ENCODE peak calls at places on chromosomes 4 and X, in six cellular contexts. One of them, this sample, is unnamed.
A peak's percentile ranks its signal among the peaks of the same experiment; 100 is the strongest.

GRCh38 chr4:106019771-106020170 is 124.5 kb downstream of the NPNT start:
- DNase-seq in NCI-H510A treated with DMSO at 0.1 percent for 48 hours: no peak
- DNase-seq in CD8-positive, alpha-beta memory T cell: no peak
- DNase-seq in ovary: no peak
- DNase-seq in left ventricle myocardium inferior: no peak
- DNase-seq in activated T-helper 1 cell treated with Interleukin-2 at 50 U/mL for 16 hours: no peak
- DNase-seq in this sample: peak; percentile 37

GRCh38 chr4:187393546-187394344 is 601.8 kb upstream of the ZFP42 start:
- DNase-seq in left ventricle myocardium inferior: no peak
- DNase-seq in CD8-positive, alpha-beta memory T cell: no peak
- DNase-seq in ovary: no peak
- DNase-seq in activated T-helper 1 cell treated with Interleukin-2 at 50 U/mL for 16 hours: no peak
- DNase-seq in NCI-H510A treated with DMSO at 0.1 percent for 48 hours: no peak
- DNase-seq in this sample: no peak

GRCh38 chrX:70998402-70999027 is 67.6 kb upstream of the SLC7A3 start:
- DNase-seq in CD8-positive, alpha-beta memory T cell: no peak
- DNase-seq in NCI-H510A treated with DMSO at 0.1 percent for 48 hours: no peak
- DNase-seq in activated T-helper 1 cell treated with Interleukin-2 at 50 U/mL for 16 hours: no peak
- DNase-seq in left ventricle myocardium inferior: no peak
- DNase-seq in ovary: peak; percentile 41
- DNase-seq in this sample: no peak

GRCh38 chrX:40176256-40176978 is 78.7 kb upstream of the BCOR start:
- DNase-seq in activated T-helper 1 cell treated with Interleukin-2 at 50 U/mL for 16 hours: peak; percentile 67
- DNase-seq in left ventricle myocardium inferior: peak; percentile 76
- DNase-seq in ovary: peak; percentile 70
- DNase-seq in NCI-H510A treated with DMSO at 0.1 percent for 48 hours: no peak
- DNase-seq in CD8-positive, alpha-beta memory T cell: peak; percentile 86
- DNase-seq in this sample: no peak

GRCh38 chrX:134600714-134601113 is 57.6 kb downstream of the PLAC1 start:
- DNase-seq in CD8-positive, alpha-beta memory T cell: no peak
- DNase-seq in NCI-H510A treated with DMSO at 0.1 percent for 48 hours: no peak
- DNase-seq in ovary: no peak
- DNase-seq in activated T-helper 1 cell treated with Interleukin-2 at 50 U/mL for 16 hours: no peak
- DNase-seq in left ventricle myocardium inferior: no peak
- DNase-seq in this sample: no peak

GRCh38 chrX:151776113-151776790 is 41.7 kb downstream of the CNGA2 start:
- DNase-seq in left ventricle myocardium inferior: peak; percentile 18
- DNase-seq in ovary: no peak
- DNase-seq in CD8-positive, alpha-beta memory T cell: no peak
- DNase-seq in activated T-helper 1 cell treated with Interleukin-2 at 50 U/mL for 16 hours: no peak
- DNase-seq in NCI-H510A treated with DMSO at 0.1 percent for 48 hours: no peak
- DNase-seq in this sample: no peak

GRCh38 chr4:23333556-23333945 is 556.3 kb downstream of the PPARGC1A start:
- DNase-seq in left ventricle myocardium inferior: no peak
- DNase-seq in NCI-H510A treated with DMSO at 0.1 percent for 48 hours: peak; percentile 46
- DNase-seq in ovary: no peak
- DNase-seq in activated T-helper 1 cell treated with Interleukin-2 at 50 U/mL for 16 hours: no peak
- DNase-seq in CD8-positive, alpha-beta memory T cell: no peak
- DNase-seq in this sample: no peak

GRCh38 chrX:24243692-24244091 is 70.2 kb downstream of the SUPT20HL2 start:
- DNase-seq in activated T-helper 1 cell treated with Interleukin-2 at 50 U/mL for 16 hours: no peak
- DNase-seq in CD8-positive, alpha-beta memory T cell: no peak
- DNase-seq in ovary: no peak
- DNase-seq in left ventricle myocardium inferior: no peak
- DNase-seq in NCI-H510A treated with DMSO at 0.1 percent for 48 hours: no peak
- DNase-seq in this sample: peak; percentile 19

GRCh38 chrX:1657367-1658082 is 42.7 kb downstream of the ASMT start:
- DNase-seq in CD8-positive, alpha-beta memory T cell: peak; percentile 15
- DNase-seq in activated T-helper 1 cell treated with Interleukin-2 at 50 U/mL for 16 hours: peak; percentile 18
- DNase-seq in left ventricle myocardium inferior: no peak
- DNase-seq in NCI-H510A treated with DMSO at 0.1 percent for 48 hours: peak; percentile 59
- DNase-seq in ovary: no peak
- DNase-seq in this sample: no peak

GRCh38 chrX:115560211-115560977 is 580 bp upstream of the PLS3 start:
- DNase-seq in NCI-H510A treated with DMSO at 0.1 percent for 48 hours: peak; percentile 70
- DNase-seq in CD8-positive, alpha-beta memory T cell: no peak
- DNase-seq in ovary: no peak
- DNase-seq in activated T-helper 1 cell treated with Interleukin-2 at 50 U/mL for 16 hours: no peak
- DNase-seq in left ventricle myocardium inferior: no peak
- DNase-seq in this sample: no peak

GRCh38 chr4:145740796-145741195 is 60.9 kb downstream of the C4orf51 start:
- DNase-seq in NCI-H510A treated with DMSO at 0.1 percent for 48 hours: no peak
- DNase-seq in CD8-positive, alpha-beta memory T cell: no peak
- DNase-seq in ovary: no peak
- DNase-seq in activated T-helper 1 cell treated with Interleukin-2 at 50 U/mL for 16 hours: no peak
- DNase-seq in left ventricle myocardium inferior: no peak
- DNase-seq in this sample: no peak

GRCh38 chrX:39875834-39876625 is 221.7 kb downstream of the BCOR start:
- DNase-seq in ovary: no peak
- DNase-seq in NCI-H510A treated with DMSO at 0.1 percent for 48 hours: no peak
- DNase-seq in left ventricle myocardium inferior: no peak
- DNase-seq in activated T-helper 1 cell treated with Interleukin-2 at 50 U/mL for 16 hours: no peak
- DNase-seq in CD8-positive, alpha-beta memory T cell: no peak
- DNase-seq in this sample: no peak

GRCh38 chrX:78555401-78555980 is 103.6 kb downstream of the RTL3 start:
- DNase-seq in NCI-H510A treated with DMSO at 0.1 percent for 48 hours: no peak
- DNase-seq in ovary: no peak
- DNase-seq in activated T-helper 1 cell treated with Interleukin-2 at 50 U/mL for 16 hours: no peak
- DNase-seq in left ventricle myocardium inferior: no peak
- DNase-seq in CD8-positive, alpha-beta memory T cell: peak; percentile 16
- DNase-seq in this sample: no peak

GRCh38 chr4:6633091-6633906 is 7.2 kb upstream of the MRFAP1 start:
- DNase-seq in NCI-H510A treated with DMSO at 0.1 percent for 48 hours: peak; percentile 35
- DNase-seq in ovary: no peak
- DNase-seq in left ventricle myocardium inferior: no peak
- DNase-seq in activated T-helper 1 cell treated with Interleukin-2 at 50 U/mL for 16 hours: no peak
- DNase-seq in CD8-positive, alpha-beta memory T cell: no peak
- DNase-seq in this sample: no peak

GRCh38 chr4:19300213-19300612 is 951.5 kb upstream of the SLIT2 start:
- DNase-seq in left ventricle myocardium inferior: no peak
- DNase-seq in NCI-H510A treated with DMSO at 0.1 percent for 48 hours: no peak
- DNase-seq in CD8-positive, alpha-beta memory T cell: no peak
- DNase-seq in activated T-helper 1 cell treated with Interleukin-2 at 50 U/mL for 16 hours: no peak
- DNase-seq in ovary: no peak
- DNase-seq in this sample: no peak

GRCh38 chrX:77668391-77669237 is 117.4 kb downstream of the ATRX start:
- DNase-seq in CD8-positive, alpha-beta memory T cell: no peak
- DNase-seq in NCI-H510A treated with DMSO at 0.1 percent for 48 hours: no peak
- DNase-seq in ovary: no peak
- DNase-seq in left ventricle myocardium inferior: no peak
- DNase-seq in activated T-helper 1 cell treated with Interleukin-2 at 50 U/mL for 16 hours: no peak
- DNase-seq in this sample: no peak

GRCh38 chr4:21512351-21512750 is 436.2 kb downstream of the KCNIP4 start:
- DNase-seq in CD8-positive, alpha-beta memory T cell: no peak
- DNase-seq in NCI-H510A treated with DMSO at 0.1 percent for 48 hours: peak; percentile 1
- DNase-seq in left ventricle myocardium inferior: no peak
- DNase-seq in ovary: no peak
- DNase-seq in activated T-helper 1 cell treated with Interleukin-2 at 50 U/mL for 16 hours: no peak
- DNase-seq in this sample: peak; percentile 13

GRCh38 chr4:1582227-1582626 is 101.9 kb downstream of the FAM53A start:
- DNase-seq in ovary: peak; percentile 34
- DNase-seq in activated T-helper 1 cell treated with Interleukin-2 at 50 U/mL for 16 hours: no peak
- DNase-seq in NCI-H510A treated with DMSO at 0.1 percent for 48 hours: no peak
- DNase-seq in left ventricle myocardium inferior: peak; percentile 37
- DNase-seq in CD8-positive, alpha-beta memory T cell: no peak
- DNase-seq in this sample: no peak

GRCh38 chr4:6682862-6683590 is 10.7 kb upstream of the S100P start:
- DNase-seq in activated T-helper 1 cell treated with Interleukin-2 at 50 U/mL for 16 hours: no peak
- DNase-seq in NCI-H510A treated with DMSO at 0.1 percent for 48 hours: no peak
- DNase-seq in ovary: no peak
- DNase-seq in CD8-positive, alpha-beta memory T cell: no peak
- DNase-seq in left ventricle myocardium inferior: no peak
- DNase-seq in this sample: no peak

GRCh38 chr4:169640261-169640880 is 20.0 kb downstream of the CLCN3 start:
- DNase-seq in CD8-positive, alpha-beta memory T cell: no peak
- DNase-seq in NCI-H510A treated with DMSO at 0.1 percent for 48 hours: no peak
- DNase-seq in activated T-helper 1 cell treated with Interleukin-2 at 50 U/mL for 16 hours: no peak
- DNase-seq in left ventricle myocardium inferior: no peak
- DNase-seq in ovary: no peak
- DNase-seq in this sample: peak; percentile 72

GRCh38 chr4:76377922-76378321 is 43.0 kb downstream of the CCDC158 start:
- DNase-seq in NCI-H510A treated with DMSO at 0.1 percent for 48 hours: no peak
- DNase-seq in activated T-helper 1 cell treated with Interleukin-2 at 50 U/mL for 16 hours: peak; percentile 6
- DNase-seq in left ventricle myocardium inferior: no peak
- DNase-seq in CD8-positive, alpha-beta memory T cell: peak; percentile 23
- DNase-seq in ovary: no peak
- DNase-seq in this sample: no peak

GRCh38 chrX:17520206-17520605 is 145.2 kb downstream of the NHS start:
- DNase-seq in activated T-helper 1 cell treated with Interleukin-2 at 50 U/mL for 16 hours: no peak
- DNase-seq in ovary: no peak
- DNase-seq in NCI-H510A treated with DMSO at 0.1 percent for 48 hours: no peak
- DNase-seq in left ventricle myocardium inferior: no peak
- DNase-seq in CD8-positive, alpha-beta memory T cell: no peak
- DNase-seq in this sample: no peak

GRCh38 chrX:114087543-114087942 is 496.3 kb upstream of the HTR2C start:
- DNase-seq in ovary: no peak
- DNase-seq in activated T-helper 1 cell treated with Interleukin-2 at 50 U/mL for 16 hours: no peak
- DNase-seq in left ventricle myocardium inferior: no peak
- DNase-seq in NCI-H510A treated with DMSO at 0.1 percent for 48 hours: no peak
- DNase-seq in CD8-positive, alpha-beta memory T cell: no peak
- DNase-seq in this sample: no peak

GRCh38 chr4:166527500-166527899 is 654.5 kb downstream of the TLL1 start:
- DNase-seq in NCI-H510A treated with DMSO at 0.1 percent for 48 hours: no peak
- DNase-seq in activated T-helper 1 cell treated with Interleukin-2 at 50 U/mL for 16 hours: no peak
- DNase-seq in CD8-positive, alpha-beta memory T cell: no peak
- DNase-seq in left ventricle myocardium inferior: no peak
- DNase-seq in ovary: no peak
- DNase-seq in this sample: no peak

GRCh38 chr4:176778491-176778890 is 14.2 kb downstream of the VEGFC start:
- DNase-seq in activated T-helper 1 cell treated with Interleukin-2 at 50 U/mL for 16 hours: no peak
- DNase-seq in left ventricle myocardium inferior: no peak
- DNase-seq in CD8-positive, alpha-beta memory T cell: no peak
- DNase-seq in ovary: no peak
- DNase-seq in NCI-H510A treated with DMSO at 0.1 percent for 48 hours: no peak
- DNase-seq in this sample: peak; percentile 15

GRCh38 chr4:116885579-116885978 is 199.8 kb downstream of the TRAM1L1 start:
- DNase-seq in NCI-H510A treated with DMSO at 0.1 percent for 48 hours: no peak
- DNase-seq in CD8-positive, alpha-beta memory T cell: no peak
- DNase-seq in activated T-helper 1 cell treated with Interleukin-2 at 50 U/mL for 16 hours: no peak
- DNase-seq in ovary: no peak
- DNase-seq in left ventricle myocardium inferior: no peak
- DNase-seq in this sample: no peak

GRCh38 chrX:7941390-7942042 is 14.3 kb upstream of the PNPLA4 start:
- DNase-seq in activated T-helper 1 cell treated with Interleukin-2 at 50 U/mL for 16 hours: no peak
- DNase-seq in NCI-H510A treated with DMSO at 0.1 percent for 48 hours: peak; percentile 36
- DNase-seq in left ventricle myocardium inferior: no peak
- DNase-seq in ovary: no peak
- DNase-seq in CD8-positive, alpha-beta memory T cell: no peak
- DNase-seq in this sample: no peak

GRCh38 chr4:107900508-107900907 is 30.8 kb upstream of the CYP2U1 start:
- DNase-seq in activated T-helper 1 cell treated with Interleukin-2 at 50 U/mL for 16 hours: no peak
- DNase-seq in left ventricle myocardium inferior: no peak
- DNase-seq in ovary: no peak
- DNase-seq in CD8-positive, alpha-beta memory T cell: no peak
- DNase-seq in NCI-H510A treated with DMSO at 0.1 percent for 48 hours: no peak
- DNase-seq in this sample: no peak

GRCh38 chrX:39453847-39454645 is 643.7 kb downstream of the BCOR start:
- DNase-seq in NCI-H510A treated with DMSO at 0.1 percent for 48 hours: no peak
- DNase-seq in activated T-helper 1 cell treated with Interleukin-2 at 50 U/mL for 16 hours: no peak
- DNase-seq in ovary: no peak
- DNase-seq in left ventricle myocardium inferior: peak; percentile 31
- DNase-seq in CD8-positive, alpha-beta memory T cell: no peak
- DNase-seq in this sample: no peak

GRCh38 chr4:171846232-171846631 is 33.0 kb downstream of the GALNTL6 start:
- DNase-seq in CD8-positive, alpha-beta memory T cell: no peak
- DNase-seq in NCI-H510A treated with DMSO at 0.1 percent for 48 hours: peak; percentile 12
- DNase-seq in activated T-helper 1 cell treated with Interleukin-2 at 50 U/mL for 16 hours: no peak
- DNase-seq in left ventricle myocardium inferior: no peak
- DNase-seq in ovary: no peak
- DNase-seq in this sample: peak; percentile 42

GRCh38 chr4:168541608-168541953 is 44.7 kb downstream of the PALLD start:
- DNase-seq in ovary: no peak
- DNase-seq in CD8-positive, alpha-beta memory T cell: no peak
- DNase-seq in NCI-H510A treated with DMSO at 0.1 percent for 48 hours: no peak
- DNase-seq in activated T-helper 1 cell treated with Interleukin-2 at 50 U/mL for 16 hours: no peak
- DNase-seq in left ventricle myocardium inferior: no peak
- DNase-seq in this sample: no peak

This sample was measured in amniotic stem cell.